ENCODE peak calls at places on chromosomes 7 and 10, in six cellular contexts. X is K562, O is tibial nerve, T is stomach, V is A549, Z is transverse colon. F is an unnamed sample.

GRCh38 chr10:125799446-125799845 is 23.6 kb downstream of the UROS start:
- DNase-seq in O (no peak), V (no peak), T (no peak), X (peak), Z (no peak), F (no peak)

GRCh38 chr10:97195654-97196212 is 10.0 kb upstream of the SLIT1 start:
- DNase-seq in O (no peak), X (no peak), T (no peak), V (no peak), Z (no peak), F (peak)

GRCh38 chr7:32500922-32501341 is 5.6 kb downstream of the AVL9 start:
- DNase-seq in X (no peak), T (no peak), Z (no peak), O (no peak), V (no peak), F (no peak)

GRCh38 chr7:1193593-1194424 is 33.8 kb upstream of the ZFAND2A start:
- DNase-seq in V (peak), Z (peak), O (no peak), T (peak), X (no peak), F (peak)

GRCh38 chr7:81908220-81908619 is 138.4 kb upstream of the HGF start:
- DNase-seq in X (no peak), O (no peak), T (no peak), Z (no peak), V (no peak), F (no peak)

GRCh38 chr10:33534455-33534854 is 200.0 kb upstream of the NRP1 start:
- DNase-seq in X (no peak), V (no peak), Z (no peak), T (no peak), O (no peak), F (no peak)

GRCh38 chr7:14021069-14021468 is 31.6 kb upstream of the ETV1 start:
- DNase-seq in T (no peak), O (no peak), Z (no peak), V (no peak), X (no peak), F (no peak)

GRCh38 chr10:17782921-17783665 is 26.1 kb upstream of the MRC1 start:
- DNase-seq in X (no peak), Z (no peak), V (no peak), O (no peak), T (peak), F (no peak)

GRCh38 chr7:116354546-116355422 is 144.4 kb downstream of the TES start:
- DNase-seq in Z (peak), O (no peak), X (peak), T (peak), V (peak), F (peak)

GRCh38 chr7:46343802-46344201 is 422.7 kb upstream of the IGFBP3 start:
- DNase-seq in X (no peak), Z (no peak), V (no peak), O (no peak), T (no peak), F (no peak)

GRCh38 chr7:124992881-124993562 is 63.4 kb upstream of the POT1 start:
- DNase-seq in V (peak), T (peak), Z (no peak), O (no peak), X (peak), F (no peak)

GRCh38 chr10:2933924-2934323 is 133.4 kb upstream of the PFKP start:
- DNase-seq in T (no peak), Z (no peak), O (no peak), V (no peak), X (no peak), F (no peak)

GRCh38 chr7:45881280-45881758 is 7.0 kb upstream of the IGFBP1 start:
- DNase-seq in X (no peak), V (no peak), Z (no peak), O (no peak), T (no peak), F (no peak)

GRCh38 chr7:5425507-5426225 is 2.0 kb upstream of the TNRC18 start:
- DNase-seq in X (peak), O (peak), V (peak), T (peak), Z (peak), F (peak)

GRCh38 chr10:130763491-130763890 is 548.0 kb downstream of the TCERG1L start:
- DNase-seq in V (no peak), X (no peak), T (no peak), Z (no peak), O (no peak), F (no peak)

GRCh38 chr10:7408494-7409044 is 2.3 kb downstream of the SFMBT2 start:
- DNase-seq in V (peak), Z (peak), X (peak), T (peak), O (no peak), F (peak)

GRCh38 chr7:99092064-99092720 is 51.7 kb downstream of the SMURF1 start:
- DNase-seq in V (no peak), T (no peak), Z (no peak), O (no peak), X (no peak), F (no peak)

GRCh38 chr7:34160261-34160752 is 255.0 kb downstream of the BMPER start:
- DNase-seq in T (no peak), O (no peak), X (no peak), Z (no peak), V (no peak), F (no peak)

GRCh38 chr7:15977663-15978062 is 291.2 kb upstream of the MEOX2 start:
- DNase-seq in V (no peak), O (no peak), Z (no peak), X (no peak), T (no peak), F (no peak)

GRCh38 chr10:787933-788651 is 98.6 kb upstream of the DIP2C start:
- DNase-seq in Z (no peak), V (no peak), X (no peak), O (no peak), T (peak), F (peak)

GRCh38 chr10:60937784-60938654 is 6.0 kb downstream of the RHOBTB1 start:
- DNase-seq in T (no peak), Z (no peak), X (no peak), V (no peak), O (no peak), F (no peak)

GRCh38 chr7:5586279-5586962 is 162.8 kb upstream of the TNRC18 start:
- DNase-seq in X (no peak), O (no peak), V (no peak), T (no peak), Z (no peak), F (peak)

GRCh38 chr7:142338633-142339501 is 81.0 kb upstream of the PRSS58 start:
- DNase-seq in Z (no peak), X (peak), T (no peak), V (no peak), O (no peak), F (no peak)

GRCh38 chr10:21497177-21497807 is 28.2 kb downstream of the SKIDA1 start:
- DNase-seq in T (peak), X (peak), O (peak), V (peak), Z (peak), F (peak)

GRCh38 chr7:30710669-30711068 is 28.4 kb upstream of the CRHR2 start:
- DNase-seq in Z (no peak), X (no peak), O (peak), V (no peak), T (no peak), F (no peak)

GRCh38 chr10:88849224-88849623 is 2.4 kb downstream of the ANKRD22 start:
- DNase-seq in O (no peak), X (no peak), Z (no peak), T (no peak), V (no peak), F (no peak)

GRCh38 chr10:16652154-16652553 is 130.5 kb upstream of the C1QL3 start:
- DNase-seq in O (no peak), Z (no peak), V (no peak), T (no peak), X (no peak), F (no peak)

GRCh38 chr10:61662794-61663259 is at the start of gene CABCOCO1:
- DNase-seq in V (peak), T (peak), O (no peak), X (no peak), Z (peak), F (peak)

GRCh38 chr10:129023057-129023456 is 444.0 kb upstream of the MGMT start:
- DNase-seq in O (no peak), V (no peak), X (no peak), Z (no peak), T (no peak), F (no peak)

GRCh38 chr10:13806419-13806818 is 219.7 kb downstream of the PRPF18 start:
- DNase-seq in X (no peak), T (no peak), O (no peak), Z (no peak), V (no peak), F (no peak)

DNA sequence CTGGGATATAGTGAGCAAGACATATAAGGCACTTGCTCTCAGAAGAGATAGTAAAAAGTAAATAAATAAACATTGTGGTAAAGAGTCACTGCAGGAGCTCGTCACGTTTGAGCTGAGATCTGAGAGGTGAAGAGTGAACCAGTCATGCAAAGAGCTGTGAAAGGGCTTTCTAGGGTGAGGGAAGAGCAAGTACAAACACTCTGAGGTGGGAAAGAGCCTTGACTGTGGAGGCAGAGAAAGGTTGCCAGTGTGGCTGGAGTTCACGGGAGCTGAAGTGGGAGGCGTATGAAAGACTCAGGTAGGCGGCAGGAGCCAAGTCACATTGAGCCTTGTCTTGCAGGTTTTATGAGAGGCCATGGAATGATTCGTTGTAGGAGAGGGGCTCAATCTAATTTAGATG is 141.0 kb downstream of the C1GALT1 start:
- DNase-seq in O (no peak), T (no peak), V (no peak), X (no peak), Z (no peak), F (no peak)
- TF ChIP-seq EP300 in O (no peak), T (no peak), V (no peak), X (no peak), Z (no peak), F (no peak)

GRCh38 chr7:107743567-107744344 is at the start of gene CBLL1:
- DNase-seq in X (peak), Z (peak), T (peak), O (peak), V (peak), F (peak)
- TF ChIP-seq EP300 in X (peak), Z (no peak), T (no peak), O (peak), V (no peak), F (no peak)

DNA sequence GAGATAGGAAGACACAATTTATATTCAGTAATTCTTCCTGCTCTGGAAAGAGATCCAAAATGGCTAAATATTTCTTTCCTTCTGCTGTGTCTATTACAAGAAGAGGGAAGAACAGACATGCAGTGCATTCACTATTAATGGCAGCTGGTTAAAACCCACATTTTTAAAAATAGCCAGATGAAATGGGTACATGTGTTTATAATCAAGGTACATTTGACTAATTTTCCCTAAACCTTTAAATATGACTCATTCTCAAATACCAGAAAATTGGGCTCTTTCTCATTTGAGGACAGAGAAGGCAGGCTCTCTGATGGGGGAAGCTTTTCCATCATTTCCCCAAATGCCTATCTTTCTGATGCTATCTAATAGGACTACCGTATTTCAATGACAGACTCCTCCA is 215.7 kb upstream of the HABP2 start:
- DNase-seq in X (no peak), O (no peak), V (no peak), Z (no peak), T (no peak), F (no peak)
- TF ChIP-seq EP300 in X (no peak), O (no peak), V (no peak), Z (no peak), T (no peak), F (peak)

DNA sequence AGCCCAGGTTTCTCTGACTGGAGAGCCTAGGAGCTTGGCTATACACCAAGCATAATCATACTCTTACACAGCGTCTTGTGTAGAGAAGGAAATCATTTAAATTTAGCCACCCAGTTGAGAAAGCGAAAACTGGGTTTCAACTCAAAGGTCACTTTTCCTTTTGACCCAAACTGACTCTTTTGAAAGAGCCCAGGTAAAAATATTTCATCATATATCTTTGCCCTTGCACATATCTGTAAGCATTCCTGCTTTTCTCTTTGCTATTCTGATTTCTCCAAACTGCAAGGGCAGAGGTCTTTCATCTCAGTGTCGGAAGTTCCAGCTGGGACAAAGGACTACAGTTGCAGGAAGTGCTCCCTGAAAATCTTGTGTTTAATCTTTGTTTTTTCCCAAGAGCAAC is 22.0 kb upstream of the ABCB4 start:
- DNase-seq in T (no peak), O (no peak), X (no peak), V (no peak), Z (no peak), F (no peak)
- TF ChIP-seq EP300 in T (no peak), O (no peak), X (no peak), V (no peak), Z (no peak), F (no peak)

DNA sequence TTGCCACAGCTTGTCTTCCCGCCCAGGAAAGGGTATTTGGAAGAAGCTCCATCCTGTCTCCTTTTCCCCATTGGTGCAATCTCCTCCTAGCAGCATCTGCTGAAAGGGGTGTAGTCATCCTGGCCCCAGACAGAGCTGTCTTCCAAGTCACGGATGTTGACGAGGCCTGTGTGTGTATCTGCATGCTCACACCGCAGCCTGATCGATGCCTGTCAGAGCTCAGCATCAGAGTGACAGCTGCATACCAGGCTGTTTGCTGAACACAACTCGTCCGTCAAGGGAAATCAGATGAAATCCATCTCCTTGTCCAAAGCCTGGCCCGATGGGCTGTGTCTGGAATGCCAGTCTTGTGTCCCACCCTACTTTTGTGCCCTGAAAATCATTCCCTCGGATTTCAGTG is 21.2 kb upstream of the LRRC4 start:
- DNase-seq in V (no peak), T (no peak), O (no peak), Z (no peak), X (no peak), F (no peak)
- TF ChIP-seq EP300 in V (no peak), T (no peak), O (no peak), Z (no peak), X (no peak), F (no peak)

GRCh38 chr7:53520841-53521240 is 485.4 kb downstream of the POM121L12 start:
- DNase-seq in T (no peak), Z (no peak), X (no peak), V (no peak), O (no peak), F (no peak)

GRCh38 chr7:53518319-53518718 is 482.9 kb downstream of the POM121L12 start:
- DNase-seq in O (no peak), X (no peak), Z (no peak), T (no peak), V (no peak), F (peak)

DNA sequence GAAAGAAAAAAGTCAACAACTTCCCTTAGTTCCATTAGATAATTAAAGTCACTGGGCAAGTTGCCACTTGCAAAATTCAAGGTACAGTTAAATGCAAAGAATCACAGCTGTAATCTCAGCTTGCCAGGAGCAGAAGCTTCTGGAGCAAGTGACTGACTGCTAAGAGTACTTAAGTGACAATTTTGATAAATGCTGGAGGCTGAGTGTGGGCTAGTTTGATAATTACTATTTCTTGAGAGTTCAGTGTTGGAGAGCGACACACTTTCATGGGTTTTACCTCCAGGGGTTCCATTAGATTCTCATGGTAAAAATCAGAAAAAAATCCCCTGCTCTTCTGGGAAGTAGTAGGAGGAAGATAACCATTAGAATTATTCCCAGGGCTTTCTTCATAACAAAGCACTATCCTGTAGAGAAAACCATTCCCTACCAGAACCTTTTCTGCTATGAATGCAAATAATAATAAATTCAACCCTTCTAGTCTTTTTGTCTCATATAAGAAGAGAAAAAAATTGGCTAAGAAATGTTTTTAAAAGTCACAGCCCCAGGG is 486.3 kb downstream of the POM121L12 start:
- DNase-seq in X (no peak), T (no peak), Z (no peak), V (no peak), O (no peak), F (no peak)
- TF ChIP-seq EP300 in X (no peak), T (no peak), Z (no peak), V (no peak), O (no peak), F (no peak)

F was measured in SK-N-SH.